ENCODE peak calls at places on chromosomes 16 and 17, in seven cellular contexts. M is ACHN; S is NCI-H1417; O is activated naive CD4-positive, alpha-beta T cell; I is posterior cingulate gyrus; A is AG04450; E is dorsolateral prefrontal cortex. C is an unnamed sample.

GRCh38 chr17:71032746-71033273 is 863.5 kb downstream of the KCNJ2 start:
- DNase-seq in M (no peak), S (peak), O (no peak), I (no peak), A (no peak), E (no peak), C (no peak)

GRCh38 chr17:2709173-2709661 is 2.3 kb downstream of the CLUH start:
- DNase-seq in M (no peak), S (no peak), O (no peak), I (no peak), A (no peak), E (no peak), C (no peak)

GRCh38 chr17:43385046-43385831 is 13.6 kb upstream of the ARL4D start:
- DNase-seq in M (no peak), S (no peak), O (no peak), I (no peak), A (no peak), E (no peak), C (no peak)

GRCh38 chr16:20614201-20615141 is 38.3 kb upstream of the ACSM2B start:
- DNase-seq in M (no peak), S (no peak), O (no peak), I (no peak), A (no peak), E (no peak), C (no peak)

GRCh38 chr17:36117505-36118382 is 14.1 kb downstream of the CCL4 start:
- DNase-seq in M (no peak), S (no peak), O (no peak), I (no peak), A (no peak), E (no peak), C (no peak)

GRCh38 chr16:28494141-28494851 is at the start of gene APOBR:
- DNase-seq in M (no peak), S (no peak), O (peak), I (no peak), A (no peak), E (no peak), C (no peak)

GRCh38 chr17:70074236-70074830 is 692 bp upstream of the KCNJ16 start:
- DNase-seq in M (peak), S (no peak), O (no peak), I (no peak), A (no peak), E (no peak), C (no peak)

GRCh38 chr16:46711106-46711769 is 21.8 kb downstream of the ORC6 start:
- DNase-seq in M (no peak), S (no peak), O (no peak), I (no peak), A (no peak), E (no peak), C (peak)

GRCh38 chr16:29641561-29641960 is 21.5 kb upstream of the SPN start:
- DNase-seq in M (peak), S (no peak), O (no peak), I (no peak), A (no peak), E (no peak), C (no peak)

GRCh38 chr17:28468781-28469180 is 4.7 kb upstream of the SLC13A2 start:
- DNase-seq in M (no peak), S (no peak), O (no peak), I (no peak), A (no peak), E (no peak), C (no peak)

GRCh38 chr17:79986441-79987186 is 49.1 kb downstream of the TBC1D16 start:
- DNase-seq in M (no peak), S (no peak), O (no peak), I (no peak), A (no peak), E (no peak), C (no peak)

GRCh38 chr17:50396261-50397110 is 837 bp downstream of the LRRC59 start:
- DNase-seq in M (peak), S (peak), O (no peak), I (no peak), A (no peak), E (no peak), C (no peak)

GRCh38 chr17:9537177-9537776 is 38.3 kb downstream of the STX8 start:
- DNase-seq in M (no peak), S (no peak), O (no peak), I (no peak), A (no peak), E (no peak), C (no peak)

GRCh38 chr17:41553176-41553575 is 18.7 kb downstream of the KRT9 start:
- DNase-seq in M (no peak), S (no peak), O (no peak), I (no peak), A (no peak), E (no peak), C (no peak)

GRCh38 chr17:62657664-62658063 is 30.2 kb downstream of the MRC2 start:
- DNase-seq in M (no peak), S (no peak), O (no peak), I (no peak), A (no peak), E (no peak), C (no peak)

GRCh38 chr17:49995055-49995738 is at the start of gene DLX3:
- DNase-seq in M (no peak), S (peak), O (no peak), I (peak), A (no peak), E (no peak), C (no peak)

GRCh38 chr17:35132816-35133550 is 9.1 kb downstream of the NLE1 start:
- DNase-seq in M (no peak), S (no peak), O (no peak), I (no peak), A (no peak), E (no peak), C (no peak)